ENCODE peak calls at places on chromosomes 1 and 21, in six cellular contexts. One of them, this sample, is unnamed.

GRCh38 chr21:44578371-44579055 is 1.9 kb downstream of the KRTAP10-5 start:
- DNase-seq in neuronal stem cell: no peak
- DNase-seq in IMR-90: no peak
- DNase-seq in H1: no peak
- DNase-seq in mesenchymal stem cell: no peak
- DNase-seq in trophoblast cell: no peak
- DNase-seq in this sample: peak; percentile 16

GRCh38 chr1:31397360-31398095 is 15.5 kb upstream of the SERINC2 start:
- DNase-seq in neuronal stem cell: no peak
- DNase-seq in IMR-90: peak; percentile 38
- DNase-seq in H1: no peak
- DNase-seq in mesenchymal stem cell: no peak
- DNase-seq in trophoblast cell: no peak
- DNase-seq in this sample: no peak

GRCh38 chr1:207396360-207396759 is 57.8 kb upstream of the CR2 start:
- DNase-seq in neuronal stem cell: no peak
- DNase-seq in IMR-90: no peak
- DNase-seq in H1: no peak
- DNase-seq in mesenchymal stem cell: no peak
- DNase-seq in trophoblast cell: no peak
- DNase-seq in this sample: no peak

GRCh38 chr1:3695326-3696217 is 43.3 kb downstream of the TP73 start:
- DNase-seq in neuronal stem cell: peak; percentile 49
- DNase-seq in IMR-90: peak; percentile 4
- DNase-seq in H1: no peak
- DNase-seq in mesenchymal stem cell: peak; percentile 34
- DNase-seq in trophoblast cell: peak; percentile 40
- DNase-seq in this sample: peak; percentile 85

GRCh38 chr1:211281322-211282022 is 22.3 kb downstream of the RCOR3 start:
- DNase-seq in neuronal stem cell: no peak
- DNase-seq in IMR-90: peak; percentile 34
- DNase-seq in H1: no peak
- DNase-seq in mesenchymal stem cell: peak; percentile 24
- DNase-seq in trophoblast cell: no peak
- DNase-seq in this sample: no peak

GRCh38 chr1:213652109-213652508 is 335.7 kb upstream of the PROX1 start:
- DNase-seq in neuronal stem cell: no peak
- DNase-seq in IMR-90: no peak
- DNase-seq in H1: no peak
- DNase-seq in mesenchymal stem cell: no peak
- DNase-seq in trophoblast cell: no peak
- DNase-seq in this sample: no peak

GRCh38 chr1:193408782-193409293 is 222.4 kb upstream of the B3GALT2 start:
- DNase-seq in neuronal stem cell: no peak
- DNase-seq in IMR-90: peak; percentile 75
- DNase-seq in H1: no peak
- DNase-seq in mesenchymal stem cell: peak; percentile 90
- DNase-seq in trophoblast cell: peak; percentile 91
- DNase-seq in this sample: no peak

GRCh38 chr1:63868220-63868897 is 94.5 kb downstream of the ROR1 start:
- DNase-seq in neuronal stem cell: no peak
- DNase-seq in IMR-90: peak; percentile 55
- DNase-seq in H1: no peak
- DNase-seq in mesenchymal stem cell: peak; percentile 28
- DNase-seq in trophoblast cell: no peak
- DNase-seq in this sample: no peak

GRCh38 chr1:218524526-218524925 is 179.4 kb downstream of the TGFB2 start:
- DNase-seq in neuronal stem cell: no peak
- DNase-seq in IMR-90: peak; percentile 44
- DNase-seq in H1: no peak
- DNase-seq in mesenchymal stem cell: no peak
- DNase-seq in trophoblast cell: no peak
- DNase-seq in this sample: no peak

GRCh38 chr1:80363689-80364475 is 1357.4 kb upstream of the ADGRL4 start:
- DNase-seq in neuronal stem cell: no peak
- DNase-seq in IMR-90: peak; percentile 2
- DNase-seq in H1: no peak
- DNase-seq in mesenchymal stem cell: no peak
- DNase-seq in trophoblast cell: no peak
- DNase-seq in this sample: no peak

GRCh38 chr1:225508538-225509375 is 80.9 kb upstream of the LBR start:
- DNase-seq in neuronal stem cell: peak; percentile 63
- DNase-seq in IMR-90: peak; percentile 99
- DNase-seq in H1: peak; percentile 29
- DNase-seq in mesenchymal stem cell: peak; percentile 98
- DNase-seq in trophoblast cell: peak; percentile 62
- DNase-seq in this sample: no peak

GRCh38 chr1:41802532-41803501 is 115.9 kb downstream of the HIVEP3 start:
- DNase-seq in neuronal stem cell: no peak
- DNase-seq in IMR-90: no peak
- DNase-seq in H1: no peak
- DNase-seq in mesenchymal stem cell: no peak
- DNase-seq in trophoblast cell: peak; percentile 15
- DNase-seq in this sample: no peak

GRCh38 chr1:68049941-68050878 is at the start of gene DIRAS3:
- DNase-seq in neuronal stem cell: no peak
- DNase-seq in IMR-90: peak; percentile 60
- DNase-seq in H1: no peak
- DNase-seq in mesenchymal stem cell: peak; percentile 42
- DNase-seq in trophoblast cell: peak; percentile 39
- DNase-seq in this sample: no peak

GRCh38 chr1:30977511-30977910 is 69.0 kb upstream of the SDC3 start:
- DNase-seq in neuronal stem cell: no peak
- DNase-seq in IMR-90: no peak
- DNase-seq in H1: no peak
- DNase-seq in mesenchymal stem cell: no peak
- DNase-seq in trophoblast cell: no peak
- DNase-seq in this sample: no peak

GRCh38 chr1:61851849-61852692 is 109.8 kb downstream of the PATJ start:
- DNase-seq in neuronal stem cell: peak; percentile 51
- DNase-seq in IMR-90: peak; percentile 79
- DNase-seq in H1: no peak
- DNase-seq in mesenchymal stem cell: peak; percentile 71
- DNase-seq in trophoblast cell: peak; percentile 7
- DNase-seq in this sample: no peak

GRCh38 chr1:223153177-223154119 is 10.4 kb upstream of the TLR5 start:
- DNase-seq in neuronal stem cell: no peak
- DNase-seq in IMR-90: peak; percentile 41
- DNase-seq in H1: no peak
- DNase-seq in mesenchymal stem cell: peak; percentile 21
- DNase-seq in trophoblast cell: no peak
- DNase-seq in this sample: no peak

GRCh38 chr1:221921936-221922335 is 180.0 kb upstream of the DUSP10 start:
- DNase-seq in neuronal stem cell: no peak
- DNase-seq in IMR-90: peak; percentile 49
- DNase-seq in H1: no peak
- DNase-seq in mesenchymal stem cell: no peak
- DNase-seq in trophoblast cell: no peak
- DNase-seq in this sample: no peak

GRCh38 chr1:186559601-186560116 is 98.7 kb upstream of the PDC start:
- DNase-seq in neuronal stem cell: no peak
- DNase-seq in IMR-90: peak; percentile 70
- DNase-seq in H1: no peak
- DNase-seq in mesenchymal stem cell: no peak
- DNase-seq in trophoblast cell: peak; percentile 88
- DNase-seq in this sample: no peak

GRCh38 chr1:208233546-208233945 is 10.6 kb downstream of the PLXNA2 start:
- DNase-seq in neuronal stem cell: no peak
- DNase-seq in IMR-90: no peak
- DNase-seq in H1: peak; percentile 65
- DNase-seq in mesenchymal stem cell: no peak
- DNase-seq in trophoblast cell: no peak
- DNase-seq in this sample: peak; percentile 77

GRCh38 chr1:214446772-214447556 is 104.4 kb downstream of the PTPN14 start:
- DNase-seq in neuronal stem cell: no peak
- DNase-seq in IMR-90: peak; percentile 93
- DNase-seq in H1: peak; percentile 82
- DNase-seq in mesenchymal stem cell: peak; percentile 93
- DNase-seq in trophoblast cell: peak; percentile 92
- DNase-seq in this sample: peak; percentile 92

GRCh38 chr1:220874201-220874655 is 5.0 kb upstream of the HLX start:
- DNase-seq in neuronal stem cell: no peak
- DNase-seq in IMR-90: peak; percentile 66
- DNase-seq in H1: no peak
- DNase-seq in mesenchymal stem cell: peak; percentile 67
- DNase-seq in trophoblast cell: no peak
- DNase-seq in this sample: peak; percentile 60

GRCh38 chr21:34034369-34035014 is 38.9 kb upstream of the MRPS6 start:
- DNase-seq in neuronal stem cell: no peak
- DNase-seq in IMR-90: no peak
- DNase-seq in H1: no peak
- DNase-seq in mesenchymal stem cell: no peak
- DNase-seq in trophoblast cell: no peak
- DNase-seq in this sample: no peak

GRCh38 chr1:47782414-47783165 is 214.6 kb downstream of the TRABD2B start:
- DNase-seq in neuronal stem cell: no peak
- DNase-seq in IMR-90: no peak
- DNase-seq in H1: no peak
- DNase-seq in mesenchymal stem cell: no peak
- DNase-seq in trophoblast cell: no peak
- DNase-seq in this sample: no peak

DNA sequence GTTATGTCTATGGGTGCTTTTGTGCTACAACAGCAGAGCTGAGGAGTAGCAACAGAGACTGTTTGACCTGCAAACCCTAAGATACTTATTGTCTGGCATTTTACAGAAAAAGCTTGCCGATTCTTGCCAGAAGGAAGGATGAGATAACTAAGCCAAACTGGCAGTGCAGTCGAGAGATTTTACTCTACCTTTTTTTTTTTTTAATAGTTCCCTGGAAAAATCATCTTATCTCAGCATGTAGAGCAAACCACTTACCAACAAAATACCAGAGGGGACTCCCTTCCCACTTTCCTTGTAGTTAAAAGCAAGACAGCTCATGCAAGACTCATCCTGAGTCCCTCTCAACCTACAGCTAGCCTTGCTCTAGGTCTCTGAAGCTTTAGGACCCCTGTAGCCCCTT is 132.9 kb downstream of the SYT2 start:
- DNase-seq in neuronal stem cell: no peak
- DNase-seq in IMR-90: peak; percentile 60
- DNase-seq in H1: no peak
- DNase-seq in mesenchymal stem cell: peak; percentile 55
- DNase-seq in trophoblast cell: no peak
- DNase-seq in this sample: no peak
- H3K4me1 ChIP-seq in neuronal stem cell: peaks cover 34% of the 10 kb centered on the region
- H3K4me1 ChIP-seq in IMR-90: peaks cover 40% of the 10 kb centered on the region
- H3K4me1 ChIP-seq in H1: peaks cover 23% of the 10 kb centered on the region
- H3K4me1 ChIP-seq in mesenchymal stem cell: peaks cover 2% of the 10 kb centered on the region
- H3K4me1 ChIP-seq in trophoblast cell: no peaks in the 10 kb centered on the region
- H3K4me1 ChIP-seq in this sample: peaks cover 3% of the 10 kb centered on the region

GRCh38 chr1:205346956-205347574 is 9.7 kb downstream of the KLHDC8A start:
- DNase-seq in neuronal stem cell: no peak
- DNase-seq in IMR-90: no peak
- DNase-seq in H1: no peak
- DNase-seq in mesenchymal stem cell: peak; percentile 58
- DNase-seq in trophoblast cell: no peak
- DNase-seq in this sample: no peak

GRCh38 chr1:205344010-205344808 is 12.5 kb downstream of the KLHDC8A start:
- DNase-seq in neuronal stem cell: no peak
- DNase-seq in IMR-90: no peak
- DNase-seq in H1: no peak
- DNase-seq in mesenchymal stem cell: peak; percentile 30
- DNase-seq in trophoblast cell: no peak
- DNase-seq in this sample: no peak

GRCh38 chr1:205340674-205341073 is 16.0 kb downstream of the KLHDC8A start:
- DNase-seq in neuronal stem cell: no peak
- DNase-seq in IMR-90: no peak
- DNase-seq in H1: no peak
- DNase-seq in mesenchymal stem cell: no peak
- DNase-seq in trophoblast cell: no peak
- DNase-seq in this sample: no peak

GRCh38 chr1:205345761-205346160 is 11.0 kb downstream of the KLHDC8A start:
- DNase-seq in neuronal stem cell: no peak
- DNase-seq in IMR-90: no peak
- DNase-seq in H1: no peak
- DNase-seq in mesenchymal stem cell: no peak
- DNase-seq in trophoblast cell: no peak
- DNase-seq in this sample: no peak

GRCh38 chr1:205343431-205344009 is 13.2 kb downstream of the KLHDC8A start:
- DNase-seq in neuronal stem cell: no peak
- DNase-seq in IMR-90: no peak
- DNase-seq in H1: no peak
- DNase-seq in mesenchymal stem cell: no peak
- DNase-seq in trophoblast cell: no peak
- DNase-seq in this sample: peak; percentile 74
- H3K14ac ChIP-seq in neuronal stem cell: peak overlapping the region; percentile 77
- H3K14ac ChIP-seq in IMR-90: no peak overlapping the region
- H3K14ac ChIP-seq in H1: no peak overlapping the region
- H3K14ac ChIP-seq in mesenchymal stem cell: no peak overlapping the region
- H3K14ac ChIP-seq in trophoblast cell: peak overlapping the region; percentile 47
- H3K14ac ChIP-seq in this sample: no peak overlapping the region

GRCh38 chr1:40224040-40224439 is 23.7 kb upstream of the TMCO2 start:
- DNase-seq in neuronal stem cell: no peak
- DNase-seq in IMR-90: no peak
- DNase-seq in H1: no peak
- DNase-seq in mesenchymal stem cell: no peak
- DNase-seq in trophoblast cell: no peak
- DNase-seq in this sample: no peak

GRCh38 chr1:40221977-40222772 is 25.6 kb upstream of the TMCO2 start:
- DNase-seq in neuronal stem cell: no peak
- DNase-seq in IMR-90: no peak
- DNase-seq in H1: no peak
- DNase-seq in mesenchymal stem cell: no peak
- DNase-seq in trophoblast cell: no peak
- DNase-seq in this sample: no peak

DNA sequence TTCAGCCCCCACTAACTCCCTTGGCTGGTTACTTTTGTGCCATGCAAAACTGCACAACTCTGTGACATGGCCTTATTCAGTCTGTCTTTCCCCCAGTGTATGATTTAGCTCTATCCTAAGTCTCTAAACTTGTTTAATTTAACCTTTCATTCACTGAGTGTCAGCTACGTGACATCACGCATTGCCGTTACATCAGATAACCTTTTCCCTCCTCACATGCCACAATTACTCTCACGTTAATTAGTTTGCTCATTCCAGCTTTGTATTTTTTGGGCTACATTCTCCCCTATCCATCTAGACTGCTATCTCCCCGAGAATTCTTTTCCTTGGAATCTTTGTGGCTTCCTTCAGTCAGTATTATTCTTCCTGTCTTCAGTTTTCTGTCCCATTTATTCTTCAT is 29.4 kb upstream of the TMCO2 start:
- DNase-seq in neuronal stem cell: no peak
- DNase-seq in IMR-90: no peak
- DNase-seq in H1: no peak
- DNase-seq in mesenchymal stem cell: no peak
- DNase-seq in trophoblast cell: no peak
- DNase-seq in this sample: no peak
- H3K27ac ChIP-seq in neuronal stem cell: no peak overlapping the region
- H3K27ac ChIP-seq in IMR-90: no peak overlapping the region
- H3K27ac ChIP-seq in H1: no peak overlapping the region
- H3K27ac ChIP-seq in mesenchymal stem cell: no peak overlapping the region
- H3K27ac ChIP-seq in trophoblast cell: no peak overlapping the region
- H3K27ac ChIP-seq in this sample: no peak overlapping the region

GRCh38 chr1:19478241-19478780 is 7.0 kb downstream of the CAPZB start:
- DNase-seq in neuronal stem cell: no peak
- DNase-seq in IMR-90: no peak
- DNase-seq in H1: no peak
- DNase-seq in mesenchymal stem cell: no peak
- DNase-seq in trophoblast cell: no peak
- DNase-seq in this sample: no peak
- H3K4me1 ChIP-seq in neuronal stem cell: peaks cover 8% of the 10 kb centered on the region
- H3K4me1 ChIP-seq in IMR-90: peaks cover 37% of the 10 kb centered on the region
- H3K4me1 ChIP-seq in H1: peaks cover 28% of the 10 kb centered on the region
- H3K4me1 ChIP-seq in mesenchymal stem cell: peaks cover 48% of the 10 kb centered on the region
- H3K4me1 ChIP-seq in trophoblast cell: peaks cover 2% of the 10 kb centered on the region
- H3K4me1 ChIP-seq in this sample: peaks cover 32% of the 10 kb centered on the region

GRCh38 chr21:30769724-30770431 is 14.7 kb upstream of the KRTAP21-1 start:
- DNase-seq in neuronal stem cell: no peak
- DNase-seq in IMR-90: no peak
- DNase-seq in H1: no peak
- DNase-seq in mesenchymal stem cell: no peak
- DNase-seq in trophoblast cell: no peak
- DNase-seq in this sample: no peak
- H3K14ac ChIP-seq in neuronal stem cell: no peak overlapping the region
- H3K14ac ChIP-seq in IMR-90: no peak overlapping the region
- H3K14ac ChIP-seq in H1: no peak overlapping the region
- H3K14ac ChIP-seq in mesenchymal stem cell: no peak overlapping the region
- H3K14ac ChIP-seq in trophoblast cell: no peak overlapping the region
- H3K14ac ChIP-seq in this sample: no peak overlapping the region